ENCODE peak calls at places on chromosomes 6 and 20, in four cellular contexts. One of them, this sample, is unnamed.

GRCh38 chr6:139538366-139538765 is 163.9 kb upstream of the CITED2 start:
- DNase-seq in colonic mucosa: no peak
- DNase-seq in glutamatergic neuron: no peak
- DNase-seq in brain microvascular endothelial cell: peak; percentile 53
- DNase-seq in this sample: no peak

GRCh38 chr6:139567095-139567494 is 192.6 kb upstream of the CITED2 start:
- DNase-seq in colonic mucosa: no peak
- DNase-seq in glutamatergic neuron: no peak
- DNase-seq in brain microvascular endothelial cell: no peak
- DNase-seq in this sample: no peak

GRCh38 chr6:35092362-35093117 is 48.6 kb downstream of the TCP11 start:
- DNase-seq in glutamatergic neuron: no peak
- DNase-seq in colonic mucosa: peak; percentile 16
- DNase-seq in brain microvascular endothelial cell: peak; percentile 52
- DNase-seq in this sample: no peak

GRCh38 chr6:14258695-14259655 is 141.4 kb downstream of the CD83 start:
- DNase-seq in brain microvascular endothelial cell: no peak
- DNase-seq in colonic mucosa: no peak
- DNase-seq in glutamatergic neuron: no peak
- DNase-seq in this sample: no peak

GRCh38 chr6:116779569-116780164 is 14.1 kb upstream of the FAM162B start:
- DNase-seq in glutamatergic neuron: no peak
- DNase-seq in colonic mucosa: no peak
- DNase-seq in brain microvascular endothelial cell: no peak
- DNase-seq in this sample: peak; percentile 2

GRCh38 chr6:89111933-89112332 is 5.9 kb downstream of the SRSF12 start:
- DNase-seq in brain microvascular endothelial cell: no peak
- DNase-seq in colonic mucosa: no peak
- DNase-seq in glutamatergic neuron: no peak
- DNase-seq in this sample: no peak

GRCh38 chr20:1874534-1875168 is 20.6 kb upstream of the SIRPA start:
- DNase-seq in brain microvascular endothelial cell: no peak
- DNase-seq in colonic mucosa: peak; percentile 52
- DNase-seq in glutamatergic neuron: no peak
- DNase-seq in this sample: peak; percentile 9

GRCh38 chr6:150940951-150941350 is 75.4 kb downstream of the MTHFD1L start:
- DNase-seq in glutamatergic neuron: no peak
- DNase-seq in brain microvascular endothelial cell: peak; percentile 53
- DNase-seq in colonic mucosa: no peak
- DNase-seq in this sample: no peak

GRCh38 chr20:9800406-9800805 is 38.5 kb downstream of the PAK5 start:
- DNase-seq in glutamatergic neuron: no peak
- DNase-seq in brain microvascular endothelial cell: no peak
- DNase-seq in colonic mucosa: no peak
- DNase-seq in this sample: no peak

GRCh38 chr6:128848169-128848935 is 34.6 kb upstream of the LAMA2 start:
- DNase-seq in glutamatergic neuron: no peak
- DNase-seq in colonic mucosa: no peak
- DNase-seq in brain microvascular endothelial cell: peak; percentile 18
- DNase-seq in this sample: no peak

GRCh38 chr6:108494434-108494833 is 66.3 kb upstream of the FOXO3 start:
- DNase-seq in brain microvascular endothelial cell: no peak
- DNase-seq in glutamatergic neuron: no peak
- DNase-seq in colonic mucosa: no peak
- DNase-seq in this sample: no peak

GRCh38 chr6:43773050-43773956 is 3.3 kb downstream of the VEGFA start:
- DNase-seq in brain microvascular endothelial cell: no peak
- DNase-seq in glutamatergic neuron: no peak
- DNase-seq in colonic mucosa: peak; percentile 86
- DNase-seq in this sample: peak; percentile 92

GRCh38 chr6:113664909-113665308 is 192.2 kb upstream of the MARCKS start:
- DNase-seq in glutamatergic neuron: no peak
- DNase-seq in colonic mucosa: no peak
- DNase-seq in brain microvascular endothelial cell: no peak
- DNase-seq in this sample: no peak

GRCh38 chr6:166008441-166009369 is 158.9 kb downstream of the TBXT start:
- DNase-seq in colonic mucosa: no peak
- DNase-seq in glutamatergic neuron: peak; percentile 63
- DNase-seq in brain microvascular endothelial cell: peak; percentile 80
- DNase-seq in this sample: no peak

DNA sequence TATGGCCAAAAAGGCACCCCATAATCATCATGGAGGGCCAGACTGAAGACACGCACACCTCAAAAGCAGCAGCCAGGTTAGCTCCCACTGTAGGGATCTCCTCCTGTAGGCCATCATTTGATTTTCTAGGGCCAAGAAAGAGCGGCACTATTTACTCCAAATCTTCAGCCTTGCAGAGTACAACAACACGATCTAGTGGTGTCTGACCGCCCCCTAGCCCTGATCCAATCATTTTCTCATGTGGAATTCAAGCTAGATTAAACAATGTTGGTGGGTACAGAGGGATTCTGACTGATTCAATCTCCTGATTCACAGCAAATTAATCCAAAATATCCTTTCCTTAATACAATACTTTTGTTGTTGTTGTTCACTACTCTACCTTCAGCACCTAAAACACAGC is 12.5 kb downstream of the GNAS-AS1 start:
- DNase-seq in brain microvascular endothelial cell: no peak
- DNase-seq in colonic mucosa: no peak
- DNase-seq in glutamatergic neuron: no peak
- DNase-seq in this sample: no peak
- TF ChIP-seq CTCF in brain microvascular endothelial cell: peak; percentile 12
- TF ChIP-seq CTCF in colonic mucosa: no peak
- TF ChIP-seq CTCF in glutamatergic neuron: no peak
- TF ChIP-seq CTCF in this sample: no peak

GRCh38 chr6:65642776-65643175 is 64.2 kb downstream of the EYS start:
- DNase-seq in glutamatergic neuron: no peak
- DNase-seq in brain microvascular endothelial cell: no peak
- DNase-seq in colonic mucosa: no peak
- DNase-seq in this sample: no peak

GRCh38 chr6:65633516-65633915 is 73.5 kb downstream of the EYS start:
- DNase-seq in brain microvascular endothelial cell: no peak
- DNase-seq in glutamatergic neuron: no peak
- DNase-seq in colonic mucosa: no peak
- DNase-seq in this sample: no peak

GRCh38 chr6:65637289-65638046 is 69.6 kb downstream of the EYS start:
- DNase-seq in glutamatergic neuron: no peak
- DNase-seq in colonic mucosa: no peak
- DNase-seq in brain microvascular endothelial cell: no peak
- DNase-seq in this sample: no peak

GRCh38 chr6:65638047-65638831 is 68.8 kb downstream of the EYS start:
- DNase-seq in brain microvascular endothelial cell: no peak
- DNase-seq in glutamatergic neuron: peak; percentile 65
- DNase-seq in colonic mucosa: peak; percentile 28
- DNase-seq in this sample: no peak
- TF ChIP-seq CTCF in brain microvascular endothelial cell: peak; percentile 21
- TF ChIP-seq CTCF in glutamatergic neuron: peak; percentile 55
- TF ChIP-seq CTCF in colonic mucosa: peak; percentile 15
- TF ChIP-seq CTCF in this sample: no peak

GRCh38 chr20:62405108-62405980 is 1.7 kb downstream of the CABLES2 start:
- DNase-seq in glutamatergic neuron: peak; percentile 78
- DNase-seq in brain microvascular endothelial cell: peak; percentile 35
- DNase-seq in colonic mucosa: no peak
- DNase-seq in this sample: peak; percentile 68
- TF ChIP-seq CTCF in glutamatergic neuron: peak; percentile 72
- TF ChIP-seq CTCF in brain microvascular endothelial cell: peak; percentile 85
- TF ChIP-seq CTCF in colonic mucosa: no peak
- TF ChIP-seq CTCF in this sample: peak; percentile 71

DNA sequence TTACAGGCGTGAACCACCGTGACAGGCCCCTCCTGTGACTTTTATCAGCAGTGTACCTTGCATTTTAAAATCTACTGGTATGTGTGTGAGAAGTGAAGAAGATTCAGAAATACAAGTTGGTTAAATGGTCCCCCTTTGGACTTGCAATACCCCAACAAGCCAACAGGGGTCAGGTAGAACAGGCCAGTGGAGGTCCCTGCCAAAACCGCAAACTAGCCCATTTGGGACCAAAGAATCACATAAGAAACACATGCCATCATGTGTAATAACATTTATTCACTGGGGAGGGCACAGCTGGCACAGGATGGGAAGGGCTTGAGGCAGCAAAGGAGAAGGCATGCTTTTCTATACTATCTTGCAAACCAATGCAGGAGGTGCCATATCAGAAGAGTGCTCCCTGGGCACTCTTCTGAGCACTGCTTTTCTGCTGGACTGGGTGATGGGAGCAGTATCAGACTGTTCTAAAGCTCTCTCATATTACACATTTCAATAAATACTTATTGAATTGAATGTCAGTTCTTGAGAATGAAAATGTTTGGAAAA is 116.1 kb upstream of the TRAF3IP2 start:
- DNase-seq in colonic mucosa: peak; percentile 43
- DNase-seq in glutamatergic neuron: peak; percentile 35
- DNase-seq in brain microvascular endothelial cell: peak; percentile 50
- DNase-seq in this sample: peak; percentile 24
- TF ChIP-seq CTCF in colonic mucosa: peak; percentile 39
- TF ChIP-seq CTCF in glutamatergic neuron: peak; percentile 86
- TF ChIP-seq CTCF in brain microvascular endothelial cell: peak; percentile 81
- TF ChIP-seq CTCF in this sample: peak; percentile 77